ENCODE peak calls at places on chromosomes 1 and 21, in five cellular contexts. One of them, this sample, is unnamed.

GRCh38 chr1:48674641-48675040 is 102.0 kb downstream of the BEND5 start:
- DNase-seq in K562: no peak
- DNase-seq in H1: no peak
- DNase-seq in A549: no peak
- DNase-seq in HepG2: no peak
- DNase-seq in this sample: peak; percentile 35

GRCh38 chr1:94919241-94920030 is 7.5 kb downstream of the CNN3 start:
- DNase-seq in K562: no peak
- DNase-seq in H1: no peak
- DNase-seq in A549: no peak
- DNase-seq in HepG2: no peak
- DNase-seq in this sample: no peak

GRCh38 chr1:244068563-244068962 is 17.5 kb downstream of the ZBTB18 start:
- DNase-seq in K562: no peak
- DNase-seq in H1: no peak
- DNase-seq in A549: no peak
- DNase-seq in HepG2: no peak
- DNase-seq in this sample: peak; percentile 9

GRCh38 chr1:8560611-8561544 is 243.0 kb downstream of the SLC45A1 start:
- DNase-seq in K562: peak; percentile 53
- DNase-seq in H1: no peak
- DNase-seq in A549: peak; percentile 15
- DNase-seq in HepG2: peak; percentile 61
- DNase-seq in this sample: peak; percentile 60

GRCh38 chr1:19665456-19666138 is 922 bp downstream of the HTR6 start:
- DNase-seq in K562: no peak
- DNase-seq in H1: peak; percentile 69
- DNase-seq in A549: no peak
- DNase-seq in HepG2: no peak
- DNase-seq in this sample: no peak

GRCh38 chr1:61270761-61271411 is 188.5 kb downstream of the NFIA start:
- DNase-seq in K562: peak; percentile 69
- DNase-seq in H1: no peak
- DNase-seq in A549: no peak
- DNase-seq in HepG2: peak; percentile 46
- DNase-seq in this sample: peak; percentile 71

GRCh38 chr21:39738566-39738965 is 6.4 kb upstream of the IGSF5 start:
- DNase-seq in K562: no peak
- DNase-seq in H1: no peak
- DNase-seq in A549: no peak
- DNase-seq in HepG2: no peak
- DNase-seq in this sample: no peak

GRCh38 chr1:54111624-54112023 is 41.2 kb downstream of the CDCP2 start:
- DNase-seq in K562: no peak
- DNase-seq in H1: peak; percentile 17
- DNase-seq in A549: no peak
- DNase-seq in HepG2: no peak
- DNase-seq in this sample: no peak

GRCh38 chr1:52904590-52905375 is 16.8 kb downstream of the ECHDC2 start:
- DNase-seq in K562: peak; percentile 79
- DNase-seq in H1: peak; percentile 81
- DNase-seq in A549: peak; percentile 61
- DNase-seq in HepG2: no peak
- DNase-seq in this sample: no peak

GRCh38 chr1:236457775-236458174 is 63.7 kb downstream of the EDARADD start:
- DNase-seq in K562: no peak
- DNase-seq in H1: no peak
- DNase-seq in A549: no peak
- DNase-seq in HepG2: no peak
- DNase-seq in this sample: no peak

GRCh38 chr1:22108343-22109135 is 34.4 kb downstream of the WNT4 start:
- DNase-seq in K562: no peak
- DNase-seq in H1: no peak
- DNase-seq in A549: no peak
- DNase-seq in HepG2: no peak
- DNase-seq in this sample: no peak

GRCh38 chr1:179776831-179777230 is 33.7 kb downstream of the FAM163A start:
- DNase-seq in K562: no peak
- DNase-seq in H1: no peak
- DNase-seq in A549: no peak
- DNase-seq in HepG2: no peak
- DNase-seq in this sample: no peak

GRCh38 chr21:43362928-43363314 is 64.0 kb downstream of the SIK1 start:
- DNase-seq in K562: no peak
- DNase-seq in H1: no peak
- DNase-seq in A549: no peak
- DNase-seq in HepG2: no peak
- DNase-seq in this sample: no peak

GRCh38 chr1:118963456-118964430 is 24.4 kb downstream of the TBX15 start:
- DNase-seq in K562: no peak
- DNase-seq in H1: no peak
- DNase-seq in A549: no peak
- DNase-seq in HepG2: peak; percentile 99
- DNase-seq in this sample: peak; percentile 30

GRCh38 chr1:232589809-232590741 is 39.9 kb downstream of the SIPA1L2 start:
- DNase-seq in K562: no peak
- DNase-seq in H1: no peak
- DNase-seq in A549: no peak
- DNase-seq in HepG2: no peak
- DNase-seq in this sample: no peak

GRCh38 chr1:25616932-25617625 is 488 bp downstream of the MAN1C1 start:
- DNase-seq in K562: peak; percentile 63
- DNase-seq in H1: no peak
- DNase-seq in A549: no peak
- DNase-seq in HepG2: no peak
- DNase-seq in this sample: no peak

GRCh38 chr1:33426906-33427305 is 4.0 kb downstream of the PHC2 start:
- DNase-seq in K562: no peak
- DNase-seq in H1: no peak
- DNase-seq in A549: no peak
- DNase-seq in HepG2: no peak
- DNase-seq in this sample: no peak

GRCh38 chr1:74343191-74343590 is 108.0 kb downstream of the TNNI3K start:
- DNase-seq in K562: no peak
- DNase-seq in H1: no peak
- DNase-seq in A549: no peak
- DNase-seq in HepG2: no peak
- DNase-seq in this sample: peak; percentile 27

GRCh38 chr1:203627819-203628184 is 1.2 kb downstream of the ATP2B4 start:
- DNase-seq in K562: no peak
- DNase-seq in H1: no peak
- DNase-seq in A549: no peak
- DNase-seq in HepG2: no peak
- DNase-seq in this sample: no peak

GRCh38 chr1:40984066-40984465 is 4.6 kb downstream of the CTPS1 start:
- DNase-seq in K562: no peak
- DNase-seq in H1: no peak
- DNase-seq in A549: no peak
- DNase-seq in HepG2: no peak
- DNase-seq in this sample: no peak

GRCh38 chr1:173042806-173043205 is 7.9 kb downstream of the TNFSF18 start:
- DNase-seq in K562: no peak
- DNase-seq in H1: no peak
- DNase-seq in A549: no peak
- DNase-seq in HepG2: no peak
- DNase-seq in this sample: no peak

GRCh38 chr1:8139383-8139782 is 113.3 kb upstream of the ERRFI1 start:
- DNase-seq in K562: no peak
- DNase-seq in H1: no peak
- DNase-seq in A549: no peak
- DNase-seq in HepG2: no peak
- DNase-seq in this sample: no peak

GRCh38 chr21:31630062-31630711 is 29.3 kb upstream of the SOD1 start:
- DNase-seq in K562: no peak
- DNase-seq in H1: no peak
- DNase-seq in A549: peak; percentile 8
- DNase-seq in HepG2: peak; percentile 3
- DNase-seq in this sample: peak; percentile 93

GRCh38 chr1:24201941-24202440 is 14.9 kb upstream of the IFNLR1 start:
- DNase-seq in K562: peak; percentile 68
- DNase-seq in H1: peak; percentile 93
- DNase-seq in A549: peak; percentile 62
- DNase-seq in HepG2: peak; percentile 68
- DNase-seq in this sample: peak; percentile 86

GRCh38 chr1:23889074-23889473 is 21.0 kb upstream of the FUCA1 start:
- DNase-seq in K562: no peak
- DNase-seq in H1: no peak
- DNase-seq in A549: no peak
- DNase-seq in HepG2: no peak
- DNase-seq in this sample: no peak

GRCh38 chr1:241488739-241489138 is 30.8 kb downstream of the FH start:
- DNase-seq in K562: no peak
- DNase-seq in H1: no peak
- DNase-seq in A549: no peak
- DNase-seq in HepG2: no peak
- DNase-seq in this sample: no peak

GRCh38 chr1:241485554-241485992 is 34.0 kb downstream of the FH start:
- DNase-seq in K562: peak; percentile 49
- DNase-seq in H1: no peak
- DNase-seq in A549: peak; percentile 13
- DNase-seq in HepG2: peak; percentile 25
- DNase-seq in this sample: peak; percentile 16

GRCh38 chr1:241485145-241485544 is 34.4 kb downstream of the FH start:
- DNase-seq in K562: no peak
- DNase-seq in H1: no peak
- DNase-seq in A549: no peak
- DNase-seq in HepG2: no peak
- DNase-seq in this sample: no peak

GRCh38 chr1:241479294-241479693 is 40.3 kb downstream of the FH start:
- DNase-seq in K562: no peak
- DNase-seq in H1: no peak
- DNase-seq in A549: no peak
- DNase-seq in HepG2: no peak
- DNase-seq in this sample: no peak

GRCh38 chr1:241482761-241483250 is 36.7 kb downstream of the FH start:
- DNase-seq in K562: no peak
- DNase-seq in H1: no peak
- DNase-seq in A549: peak; percentile 31
- DNase-seq in HepG2: no peak
- DNase-seq in this sample: peak; percentile 75
- TF ChIP-seq RFX5 in K562: no peak
- TF ChIP-seq RFX5 in H1: no peak
- TF ChIP-seq RFX5 in A549: no peak
- TF ChIP-seq RFX5 in HepG2: no peak
- TF ChIP-seq RFX5 in this sample: no peak

DNA sequence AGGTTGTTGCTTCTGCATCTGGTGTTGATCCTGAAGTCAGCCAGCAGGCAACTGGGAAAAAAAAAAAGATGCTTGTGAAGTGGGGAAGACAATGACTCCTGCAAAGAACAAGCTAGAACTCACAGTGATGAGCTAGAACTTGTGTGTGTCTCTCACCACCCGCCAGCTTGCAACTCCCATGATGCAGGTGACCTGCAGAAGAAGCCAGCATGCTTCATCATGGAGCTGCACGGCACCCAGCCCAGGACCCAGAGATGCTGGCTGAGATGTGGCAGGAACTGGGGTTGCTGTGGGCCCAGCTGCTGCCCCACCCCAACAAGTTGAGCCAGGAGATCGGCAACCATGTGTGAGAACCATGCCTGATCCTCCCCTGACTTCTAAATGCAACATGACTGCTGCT is 166.2 kb upstream of the IGSF21 start:
- DNase-seq in K562: no peak
- DNase-seq in H1: no peak
- DNase-seq in A549: no peak
- DNase-seq in HepG2: no peak
- DNase-seq in this sample: no peak
- TF ChIP-seq POLR2A in K562: no peak
- TF ChIP-seq POLR2A in H1: no peak
- TF ChIP-seq POLR2A in A549: no peak
- TF ChIP-seq POLR2A in HepG2: no peak
- TF ChIP-seq POLR2A in this sample: no peak

DNA sequence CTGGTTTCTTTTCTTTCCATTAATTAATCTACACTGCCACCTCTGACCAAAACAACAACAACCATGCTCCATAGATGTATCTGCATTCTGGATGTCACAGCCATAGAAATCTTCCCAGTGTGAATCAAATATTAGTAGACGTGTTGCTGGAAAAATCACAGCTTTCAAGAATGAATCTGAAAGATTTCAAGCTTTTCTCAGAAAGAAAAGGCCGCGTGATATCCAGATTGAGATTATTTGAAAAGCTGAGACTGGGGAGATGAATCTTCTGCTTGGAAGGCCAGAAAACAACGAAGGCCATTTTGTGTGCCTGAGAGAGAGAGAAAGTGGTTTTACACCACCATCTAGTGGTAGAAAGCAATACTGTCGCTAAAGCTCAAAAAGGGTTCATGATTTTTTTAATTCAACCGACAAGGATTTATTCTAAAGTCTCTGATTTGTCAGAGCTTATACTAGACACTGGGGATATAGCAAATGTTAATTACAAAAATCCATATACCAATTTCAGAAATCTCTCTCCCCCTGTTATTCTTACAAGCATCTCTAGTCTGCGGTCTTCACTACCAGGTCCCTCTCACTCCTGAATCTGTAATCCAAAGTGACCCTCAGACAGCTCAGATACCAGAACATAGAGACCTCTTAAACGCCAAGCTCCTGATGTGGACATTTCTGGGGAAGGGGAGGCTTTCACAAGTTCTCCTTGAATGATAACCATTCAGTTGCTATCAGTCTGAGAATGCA is 87.5 kb upstream of the SGIP1 start:
- DNase-seq in K562: peak; percentile 41
- DNase-seq in H1: no peak
- DNase-seq in A549: peak; percentile 25
- DNase-seq in HepG2: peak; percentile 47
- DNase-seq in this sample: peak; percentile 76
- TF ChIP-seq CTCF in K562: peak; percentile 52
- TF ChIP-seq CTCF in H1: peak; percentile 71
- TF ChIP-seq CTCF in A549: peak; percentile 80
- TF ChIP-seq CTCF in HepG2: peak; percentile 78
- TF ChIP-seq CTCF in this sample: peak; percentile 98

DNA sequence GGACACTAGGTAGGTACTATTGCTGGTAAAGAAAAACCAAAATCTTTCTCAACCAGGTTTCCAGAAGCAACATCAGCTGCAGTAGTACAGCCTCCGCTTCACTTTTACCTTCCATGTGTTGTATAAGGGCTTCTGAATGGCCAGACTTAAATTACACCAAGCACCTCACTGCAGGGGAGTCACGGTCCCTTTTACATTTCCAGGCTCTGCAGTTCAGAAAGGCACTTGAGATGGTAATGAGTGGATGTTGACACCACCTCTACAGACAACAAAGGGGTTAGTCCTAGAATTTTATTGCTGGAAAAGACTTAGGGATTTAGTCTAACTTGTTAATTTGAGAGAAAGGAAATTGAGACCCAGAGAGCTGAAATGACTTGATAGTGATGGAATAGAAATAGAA is 12.0 kb upstream of the DUSP12 start:
- DNase-seq in K562: no peak
- DNase-seq in H1: no peak
- DNase-seq in A549: no peak
- DNase-seq in HepG2: no peak
- DNase-seq in this sample: no peak
- TF ChIP-seq RFX5 in K562: no peak
- TF ChIP-seq RFX5 in H1: no peak
- TF ChIP-seq RFX5 in A549: no peak
- TF ChIP-seq RFX5 in HepG2: no peak
- TF ChIP-seq RFX5 in this sample: no peak

GRCh38 chr21:41348434-41348833 is 13.4 kb upstream of the MX2 start:
- DNase-seq in K562: no peak
- DNase-seq in H1: no peak
- DNase-seq in A549: no peak
- DNase-seq in HepG2: no peak
- DNase-seq in this sample: no peak
- TF ChIP-seq POLR2A in K562: no peak
- TF ChIP-seq POLR2A in H1: no peak
- TF ChIP-seq POLR2A in A549: no peak
- TF ChIP-seq POLR2A in HepG2: no peak
- TF ChIP-seq POLR2A in this sample: no peak

GRCh38 chr1:168637350-168637991 is 61.1 kb downstream of the XCL1 start:
- DNase-seq in K562: peak; percentile 58
- DNase-seq in H1: no peak
- DNase-seq in A549: no peak
- DNase-seq in HepG2: peak; percentile 41
- DNase-seq in this sample: peak; percentile 38
- TF ChIP-seq CTCF in K562: peak; percentile 58
- TF ChIP-seq CTCF in H1: peak; percentile 94
- TF ChIP-seq CTCF in A549: no peak
- TF ChIP-seq CTCF in HepG2: peak; percentile 78
- TF ChIP-seq CTCF in this sample: peak; percentile 52

This sample was measured in IMR-90.